ENCODE peak calls at places on chromosomes 13 and 19, in four cellular contexts. Q is psoas muscle; J is CD4-positive, CD25-positive, alpha-beta regulatory T cell; T is transverse colon. B is an unnamed sample.

GRCh38 chr13:60080871-60081270 is 82.9 kb downstream of the DIAPH3 start:
- DNase-seq in Q (no peak), J (no peak), T (no peak), B (no peak)

GRCh38 chr13:75687145-75687763 is 51.1 kb downstream of the LMO7 start:
- DNase-seq in Q (no peak), J (no peak), T (no peak), B (no peak)

GRCh38 chr19:40858109-40858508 is 7.9 kb upstream of the CYP2A6 start:
- DNase-seq in Q (no peak), J (no peak), T (no peak), B (no peak)

GRCh38 chr19:2865334-2866221 is 1.6 kb upstream of the ZNF556 start:
- DNase-seq in Q (no peak), J (no peak), T (no peak), B (no peak)

GRCh38 chr19:30175987-30176386 is 196.2 kb upstream of the ZNF536 start:
- DNase-seq in Q (no peak), J (no peak), T (no peak), B (no peak)

GRCh38 chr13:40640202-40640601 is 26.2 kb downstream of the FOXO1 start:
- DNase-seq in Q (no peak), J (peak), T (no peak), B (no peak)

GRCh38 chr19:42367929-42368328 is 22.2 kb downstream of the CNFN start:
- DNase-seq in Q (no peak), J (no peak), T (no peak), B (no peak)

GRCh38 chr13:44895584-44895983 is 93.7 kb downstream of the NUFIP1 start:
- DNase-seq in Q (no peak), J (no peak), T (no peak), B (no peak)

GRCh38 chr19:35279374-35279773 is 3.0 kb upstream of the HAMP start:
- DNase-seq in Q (no peak), J (no peak), T (no peak), B (no peak)

GRCh38 chr13:111480976-111481375 is 160.5 kb downstream of the TEX29 start:
- DNase-seq in Q (no peak), J (no peak), T (no peak), B (no peak)

GRCh38 chr13:97948041-97948440 is 5.4 kb upstream of the IPO5 start:
- DNase-seq in Q (no peak), J (no peak), T (no peak), B (no peak)

GRCh38 chr13:97460004-97460756 is 26.2 kb downstream of the RAP2A start:
- DNase-seq in Q (no peak), J (no peak), T (no peak), B (no peak)

GRCh38 chr13:111875922-111876321 is 191.0 kb upstream of the SOX1 start:
- DNase-seq in Q (no peak), J (no peak), T (no peak), B (no peak)

GRCh38 chr19:36916991-36917390 is 859 bp downstream of the ZNF568 start:
- DNase-seq in Q (no peak), J (no peak), T (no peak), B (no peak)

GRCh38 chr19:2438178-2438577 is 10.8 kb upstream of the TIMM13 start:
- DNase-seq in Q (no peak), J (no peak), T (no peak), B (no peak)

GRCh38 chr19:38654478-38655079 is 7.1 kb downstream of the ACTN4 start:
- DNase-seq in Q (no peak), J (no peak), T (no peak), B (no peak)

GRCh38 chr13:45316996-45317395 is 24.0 kb downstream of the TPT1 start:
- DNase-seq in Q (no peak), J (no peak), T (no peak), B (no peak)

GRCh38 chr19:8333771-8334457 is 9.1 kb downstream of the KANK3 start:
- DNase-seq in Q (peak), J (no peak), T (no peak), B (no peak)

GRCh38 chr19:31023038-31023437 is 326.2 kb downstream of the TSHZ3 start:
- DNase-seq in Q (no peak), J (no peak), T (no peak), B (no peak)

GRCh38 chr19:14159059-14159458 is 22.7 kb upstream of the ASF1B start:
- DNase-seq in Q (no peak), J (no peak), T (no peak), B (no peak)

GRCh38 chr19:14162871-14163297 is 26.5 kb upstream of the ASF1B start:
- DNase-seq in Q (no peak), J (no peak), T (no peak), B (no peak)

GRCh38 chr19:14160017-14160703 is 23.8 kb upstream of the ASF1B start:
- DNase-seq in Q (no peak), J (no peak), T (no peak), B (no peak)

GRCh38 chr19:14164088-14164487 is 27.7 kb upstream of the ASF1B start:
- DNase-seq in Q (no peak), J (no peak), T (no peak), B (no peak)

DNA sequence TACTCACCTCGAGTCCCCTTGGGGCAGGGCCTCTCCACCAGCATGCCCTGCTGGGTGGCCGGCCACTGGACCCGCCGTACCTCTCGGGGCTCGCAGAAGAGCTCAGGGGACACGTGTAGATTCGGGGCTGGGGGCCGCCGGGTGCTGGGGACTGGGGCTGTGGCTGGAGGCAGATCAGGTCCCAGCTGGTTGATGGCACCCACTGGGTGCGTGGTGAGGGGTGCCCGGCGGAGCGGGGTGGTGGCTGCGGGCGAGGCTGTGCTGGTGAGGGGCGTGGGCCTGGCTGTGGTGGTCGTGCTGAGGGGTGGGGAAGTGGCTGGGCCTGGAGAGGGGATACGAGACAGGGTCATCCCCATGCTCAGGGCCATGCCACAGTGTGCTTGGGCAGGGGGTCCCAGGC is 24.9 kb upstream of the ASF1B start:
- DNase-seq in Q (no peak), J (no peak), T (no peak), B (no peak)
- H3K4me3 ChIP-seq in Q (no peak), J (no peak), T (no peak), B (no peak)

GRCh38 chr19:17322854-17323253 is 11.8 kb downstream of the ANO8 start:
- DNase-seq in Q (no peak), J (no peak), T (no peak), B (no peak)
- H3K4me3 ChIP-seq in Q (no peak), J (no peak), T (no peak), B (no peak)

DNA sequence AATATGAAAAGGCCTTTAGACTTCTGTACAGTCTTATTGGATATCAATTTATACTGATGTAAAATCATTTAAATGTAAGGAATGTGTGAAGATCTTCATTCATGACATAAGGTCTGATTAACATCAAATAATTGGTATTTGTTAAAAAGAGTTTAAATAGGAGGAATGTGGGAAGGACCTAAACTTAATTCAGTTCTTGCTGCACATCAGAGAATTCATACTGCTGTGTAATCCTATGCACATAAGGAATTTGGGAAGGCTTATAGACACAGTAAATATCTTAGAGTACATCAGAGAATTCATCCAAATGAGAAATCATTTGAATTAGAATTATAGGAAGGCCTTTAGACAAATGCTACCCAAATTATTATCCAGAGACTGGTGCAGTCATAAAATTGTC is 21.7 kb downstream of the ZNF283 start:
- DNase-seq in Q (no peak), J (no peak), T (no peak), B (no peak)
- H3K4me3 ChIP-seq in Q (no peak), J (no peak), T (no peak), B (no peak)

GRCh38 chr19:4802711-4803110 is 11.2 kb downstream of the FEM1A start:
- DNase-seq in Q (peak), J (no peak), T (no peak), B (no peak)
- H3K4me3 ChIP-seq in Q (no peak), J (no peak), T (no peak), B (no peak)